ENCODE peak calls at places on chromosomes 12 and 14, in ten cellular contexts. W is psoas muscle, O is heart right ventricle, J is pancreas, L is endothelial cell of umbilical vein, B is sigmoid colon, D is adrenal gland, Z is Panc1, F is left ventricle myocardium inferior, Q is hepatocyte. C is an unnamed sample.
A peak's percentile ranks its signal among the peaks of the same experiment; 100 is the strongest.

GRCh38 chr12:90250766-90251165 is 542.1 kb upstream of the ATP2B1 start:
- DNase-seq in W (peak; percentile 15), O (no peak), J (no peak), L (peak; percentile 47), B (peak; percentile 65), D (peak; percentile 9), Z (no peak), F (no peak), Q (no peak), C (no peak)

GRCh38 chr14:65012353-65012752 is 25.7 kb downstream of the FNTB start:
- DNase-seq in W (no peak), O (no peak), J (no peak), L (no peak), B (no peak), D (no peak), Z (no peak), F (no peak), Q (no peak), C (no peak)

GRCh38 chr12:1424674-1425395 is 169.5 kb downstream of the FBXL14 start:
- DNase-seq in W (no peak), O (no peak), J (no peak), L (no peak), B (no peak), D (no peak), Z (no peak), F (no peak), Q (no peak), C (no peak)

GRCh38 chr12:106138279-106138645 is 492 bp downstream of the NUAK1 start:
- DNase-seq in W (no peak), O (peak; percentile 31), J (no peak), L (no peak), B (no peak), D (no peak), Z (no peak), F (no peak), Q (peak; percentile 24), C (no peak)

GRCh38 chr14:77320238-77320935 is at the start of gene POMT2:
- DNase-seq in W (peak; percentile 94), O (peak; percentile 95), J (peak; percentile 93), L (peak; percentile 94), B (peak; percentile 97), D (peak; percentile 96), Z (no peak), F (peak; percentile 94), Q (peak; percentile 96), C (peak; percentile 73)

GRCh38 chr14:33454707-33455106 is 496.2 kb downstream of the EGLN3 start:
- DNase-seq in W (no peak), O (no peak), J (no peak), L (no peak), B (no peak), D (no peak), Z (no peak), F (no peak), Q (no peak), C (no peak)

GRCh38 chr14:41609704-41610183 is 3.1 kb downstream of the LRFN5 start:
- DNase-seq in W (peak; percentile 45), O (peak; percentile 44), J (peak; percentile 13), L (no peak), B (peak; percentile 74), D (peak; percentile 83), Z (no peak), F (peak; percentile 38), Q (peak; percentile 87), C (no peak)

GRCh38 chr14:75537071-75537470 is 14.8 kb downstream of the BATF start:
- DNase-seq in W (no peak), O (no peak), J (no peak), L (no peak), B (no peak), D (no peak), Z (no peak), F (no peak), Q (no peak), C (no peak)

GRCh38 chr14:69090187-69090789 is 62.6 kb downstream of the DCAF5 start:
- DNase-seq in W (no peak), O (no peak), J (peak; percentile 37), L (peak; percentile 59), B (no peak), D (no peak), Z (no peak), F (no peak), Q (peak; percentile 63), C (peak; percentile 60)

GRCh38 chr12:43407816-43408645 is 144.0 kb downstream of the ADAMTS20 start:
- DNase-seq in W (no peak), O (no peak), J (no peak), L (no peak), B (no peak), D (no peak), Z (no peak), F (no peak), Q (no peak), C (peak; percentile 18)

GRCh38 chr12:88185988-88186387 is 43.9 kb downstream of the TMTC3 start:
- DNase-seq in W (no peak), O (no peak), J (no peak), L (peak; percentile 40), B (no peak), D (no peak), Z (no peak), F (no peak), Q (no peak), C (peak; percentile 88)

GRCh38 chr14:101230161-101230850 is 326.8 kb upstream of the RTL1 start:
- DNase-seq in W (no peak), O (no peak), J (no peak), L (no peak), B (no peak), D (no peak), Z (no peak), F (no peak), Q (no peak), C (no peak)

GRCh38 chr14:35114036-35114435 is 7.8 kb downstream of the PPP2R3C start:
- DNase-seq in W (no peak), O (no peak), J (no peak), L (no peak), B (no peak), D (no peak), Z (no peak), F (no peak), Q (no peak), C (peak; percentile 28)

GRCh38 chr14:93212432-93212831 is 5.4 kb downstream of the UBR7 start:
- DNase-seq in W (no peak), O (no peak), J (no peak), L (no peak), B (no peak), D (no peak), Z (no peak), F (no peak), Q (no peak), C (no peak)

GRCh38 chr14:53528114-53528513 is 375.0 kb upstream of the DDHD1 start:
- DNase-seq in W (peak; percentile 14), O (no peak), J (no peak), L (no peak), B (peak; percentile 62), D (no peak), Z (no peak), F (no peak), Q (no peak), C (no peak)

GRCh38 chr14:20614038-20614840 is 23.1 kb upstream of the RNASE12 start:
- DNase-seq in W (no peak), O (no peak), J (peak; percentile 39), L (peak; percentile 28), B (no peak), D (peak; percentile 37), Z (no peak), F (no peak), Q (no peak), C (peak; percentile 55)

DNA sequence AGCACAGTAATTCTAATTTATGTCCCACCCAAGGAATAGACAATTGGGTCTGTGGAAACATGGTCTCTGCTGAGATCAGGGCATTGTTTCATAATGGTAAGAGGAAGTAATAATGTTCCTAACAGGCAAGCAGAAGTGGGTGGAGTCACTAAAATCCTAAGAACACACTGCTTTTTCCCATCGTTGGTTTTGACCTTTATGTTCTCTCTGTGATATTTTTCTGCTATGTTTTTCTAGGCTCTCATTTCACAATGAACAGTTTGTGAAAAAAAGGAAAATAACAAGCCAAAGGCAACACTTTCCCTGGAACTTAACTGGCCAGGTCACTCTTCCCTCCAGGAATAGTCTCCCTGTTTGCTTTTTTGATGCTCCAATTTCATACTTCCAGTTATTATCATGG is 80.6 kb upstream of the OVCH1 start:
- DNase-seq in W (no peak), O (no peak), J (no peak), L (peak; percentile 93), B (no peak), D (no peak), Z (no peak), F (no peak), Q (no peak), C (no peak)
- H3K4me3 ChIP-seq in W (no peak overlapping the region), O (no peak overlapping the region), J (no peak overlapping the region), L (no peak overlapping the region), B (no peak overlapping the region), D (no peak overlapping the region), Z (no peak overlapping the region), F (no peak overlapping the region), Q (no peak overlapping the region), C (no peak overlapping the region)

DNA sequence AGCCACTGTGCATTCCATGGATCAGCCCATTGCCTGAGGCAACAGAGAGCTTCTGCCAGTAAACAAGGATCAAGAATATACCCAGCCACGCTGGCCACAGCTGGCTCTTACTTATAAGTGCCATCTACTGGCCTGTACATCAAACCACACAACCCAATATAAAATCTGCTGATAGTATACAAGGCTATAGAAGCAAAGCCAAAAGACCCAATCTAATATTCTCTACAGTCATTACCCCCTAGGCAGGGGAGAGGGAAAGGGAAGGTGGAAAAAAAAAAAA is 4.4 kb upstream of the FAM186B start:
- DNase-seq in W (no peak), O (no peak), J (no peak), L (no peak), B (no peak), D (no peak), Z (no peak), F (no peak), Q (no peak), C (peak; percentile 28)
- TF ChIP-seq CTCF in W (no peak), O (no peak), J (no peak), L (peak; percentile 19), B (no peak), D (no peak), Z (no peak), F (no peak), Q (no peak), C (peak; percentile 36)

GRCh38 chr14:88877192-88877591 is 52.7 kb downstream of the TTC8 start:
- DNase-seq in W (no peak), O (no peak), J (no peak), L (no peak), B (no peak), D (no peak), Z (no peak), F (no peak), Q (no peak), C (no peak)

GRCh38 chr14:88879016-88879415 is 54.6 kb downstream of the TTC8 start:
- DNase-seq in W (no peak), O (no peak), J (no peak), L (peak; percentile 92), B (no peak), D (peak; percentile 37), Z (no peak), F (no peak), Q (no peak), C (peak; percentile 94)

GRCh38 chr14:88882236-88882635 is 57.8 kb downstream of the TTC8 start:
- DNase-seq in W (no peak), O (no peak), J (no peak), L (no peak), B (no peak), D (no peak), Z (no peak), F (no peak), Q (no peak), C (no peak)
- H3K36me3 ChIP-seq in W (no peaks in the 10 kb centered on the region), O (no peaks in the 10 kb centered on the region), J (no peaks in the 10 kb centered on the region), L (no peaks in the 10 kb centered on the region), B (peaks cover 7% of the 10 kb centered on the region), D (no peaks in the 10 kb centered on the region), Z (no peaks in the 10 kb centered on the region), F (peaks cover 36% of the 10 kb centered on the region), Q (no peaks in the 10 kb centered on the region), C (no peaks in the 10 kb centered on the region)

GRCh38 chr12:105106621-105107020 is 910 bp upstream of the WASHC4 start:
- DNase-seq in W (no peak), O (no peak), J (no peak), L (no peak), B (no peak), D (no peak), Z (no peak), F (no peak), Q (no peak), C (peak; percentile 64)
- H3K4me3 ChIP-seq in W (peak overlapping the region; percentile 96), O (peak overlapping the region; percentile 91), J (peak overlapping the region; percentile 95), L (no peak overlapping the region), B (peak overlapping the region; percentile 97), D (peak overlapping the region; percentile 71), Z (peak overlapping the region; percentile 78), F (peak overlapping the region; percentile 90), Q (peak overlapping the region; percentile 21), C (peak overlapping the region; percentile 96)

C was measured in bronchial epithelial cell.